ENCODE peak calls at places on chromosomes 11 and 22, in five cellular contexts. N is GM10248, Y is fibroblast of pulmonary artery, E is BJ, J is GM20000. I is an unnamed sample.

GRCh38 chr11:123060265-123061000 is 1.5 kb downstream of the HSPA8 start:
- DNase-seq in E (no peak), Y (no peak), J (no peak), N (no peak), I (no peak)

GRCh38 chr11:106086850-106087249 is 9.4 kb downstream of the AASDHPPT start:
- DNase-seq in N (no peak), Y (no peak), J (no peak), E (no peak), I (no peak)

GRCh38 chr11:122248939-122249338 is 132.9 kb upstream of the BLID start:
- DNase-seq in J (no peak), N (no peak), E (no peak), Y (peak), I (no peak)

GRCh38 chr11:64007160-64007628 is 21.0 kb downstream of the OTUB1 start:
- DNase-seq in E (no peak), J (no peak), Y (peak), N (no peak), I (no peak)

GRCh38 chr11:126791991-126792390 is 208.6 kb downstream of the KIRREL3 start:
- DNase-seq in Y (no peak), E (no peak), J (no peak), N (no peak), I (no peak)

GRCh38 chr11:2517016-2517385 is 72.2 kb downstream of the KCNQ1 start:
- DNase-seq in J (no peak), N (no peak), Y (no peak), E (no peak), I (peak)

GRCh38 chr11:21295508-21295907 is 626.1 kb downstream of the NELL1 start:
- DNase-seq in N (no peak), J (no peak), Y (peak), E (no peak), I (no peak)

GRCh38 chr11:76724162-76724768 is 53.7 kb upstream of the LRRC32 start:
- DNase-seq in Y (no peak), N (no peak), J (no peak), E (no peak), I (no peak)

GRCh38 chr22:39087881-39088687 is 9.0 kb upstream of the APOBEC3H start:
- DNase-seq in J (no peak), N (no peak), E (no peak), Y (no peak), I (no peak)

GRCh38 chr22:29369460-29369859 is 18.9 kb downstream of the AP1B1 start:
- DNase-seq in E (no peak), J (no peak), N (no peak), Y (peak), I (no peak)

GRCh38 chr22:29375436-29376076 is 12.8 kb downstream of the AP1B1 start:
- DNase-seq in N (no peak), E (no peak), J (no peak), Y (no peak), I (no peak)

DNA sequence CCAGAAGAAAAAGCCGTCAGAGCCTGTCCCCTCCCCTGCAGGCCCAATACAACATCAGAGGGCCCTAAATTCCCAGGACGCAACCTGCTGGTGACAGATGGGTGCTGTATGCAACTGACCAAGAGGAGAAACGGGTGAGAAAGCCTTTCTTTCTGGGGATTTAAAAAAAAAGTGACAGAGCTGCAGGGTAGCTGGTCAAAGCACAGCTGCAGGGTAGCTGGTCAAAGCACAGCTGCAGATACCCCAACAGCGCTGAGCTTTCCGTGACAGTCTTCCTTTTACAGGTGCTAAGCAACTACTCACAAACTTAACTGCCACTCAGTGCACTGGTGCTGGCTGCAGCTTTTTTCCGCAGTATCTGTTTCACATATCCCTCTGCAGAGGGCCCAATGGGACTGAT is 17.8 kb downstream of the AP1B1 start:
- DNase-seq in Y (no peak), E (no peak), N (no peak), J (no peak), I (no peak)
- TF ChIP-seq CTCF in Y (no peak), E (no peak), N (no peak), J (no peak), I (no peak)

DNA sequence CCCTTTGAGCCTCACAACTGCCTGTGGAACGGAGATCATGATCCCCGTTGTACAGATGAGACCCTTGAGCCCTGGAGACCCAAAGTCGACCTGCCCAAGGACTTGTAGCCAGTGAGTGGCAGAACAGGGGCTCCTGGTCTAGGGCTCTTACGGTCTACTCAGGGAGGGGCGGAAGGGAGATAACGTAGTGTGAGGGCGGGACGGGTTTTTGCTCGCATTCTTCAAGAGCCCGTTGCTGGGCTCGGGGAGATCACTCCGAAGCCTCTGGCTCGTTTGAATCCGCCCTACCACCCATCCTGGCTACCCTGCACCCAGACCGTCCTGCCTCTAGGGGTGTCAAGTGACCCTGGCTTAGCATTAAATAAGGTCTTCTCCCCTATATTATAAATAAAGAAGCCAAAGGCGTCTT is 637 bp downstream of the CRY2 start:
- DNase-seq in Y (peak), N (peak), J (peak), E (no peak), I (peak)
- TF ChIP-seq CTCF in Y (peak), N (no peak), J (no peak), E (peak), I (peak)

GRCh38 chr11:104163100-104164027 is 583 bp downstream of the PDGFD start:
- DNase-seq in N (peak), E (no peak), J (no peak), Y (peak), I (no peak)
- TF ChIP-seq CTCF in N (no peak), E (peak), J (no peak), Y (peak), I (no peak)

GRCh38 chr11:25734592-25735211 is 597.2 kb upstream of the ANO3 start:
- DNase-seq in Y (peak), E (no peak), J (no peak), N (no peak), I (no peak)
- TF ChIP-seq CTCF in Y (peak), E (no peak), J (peak), N (peak), I (no peak)

GRCh38 chr11:117426941-117427340 is 99.3 kb downstream of the CEP164 start:
- DNase-seq in J (no peak), Y (no peak), E (no peak), N (no peak), I (no peak)

GRCh38 chr11:117430293-117430955 is 102.8 kb downstream of the CEP164 start:
- DNase-seq in E (no peak), N (no peak), Y (no peak), J (no peak), I (no peak)

GRCh38 chr11:117428186-117428855 is 100.7 kb downstream of the CEP164 start:
- DNase-seq in E (no peak), N (no peak), J (no peak), Y (no peak), I (no peak)

GRCh38 chr11:117427356-117427874 is 99.8 kb downstream of the CEP164 start:
- DNase-seq in Y (no peak), E (no peak), J (no peak), N (no peak), I (no peak)

DNA sequence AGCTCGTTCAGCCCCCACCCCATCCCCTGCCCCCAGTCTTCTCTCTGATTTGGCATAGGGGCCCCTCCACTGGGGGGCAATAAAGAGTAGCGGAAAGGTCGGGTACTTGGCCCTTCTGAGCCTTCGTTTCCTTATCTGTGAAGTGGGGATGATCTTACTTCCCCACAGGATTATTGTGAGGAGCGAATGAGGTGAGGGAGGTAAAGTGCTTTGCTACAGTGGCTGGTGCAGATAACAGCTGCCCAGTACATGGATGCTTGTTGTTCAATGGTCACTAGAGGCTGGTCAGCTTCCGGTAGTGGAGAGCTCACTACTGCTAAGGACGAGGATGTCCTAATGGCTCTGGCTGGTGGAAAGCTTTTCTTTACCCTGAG is 101.2 kb downstream of the CEP164 start:
- DNase-seq in J (no peak), Y (no peak), E (no peak), N (no peak), I (no peak)
- TF ChIP-seq CTCF in J (no peak), Y (no peak), E (no peak), N (no peak), I (no peak)

DNA sequence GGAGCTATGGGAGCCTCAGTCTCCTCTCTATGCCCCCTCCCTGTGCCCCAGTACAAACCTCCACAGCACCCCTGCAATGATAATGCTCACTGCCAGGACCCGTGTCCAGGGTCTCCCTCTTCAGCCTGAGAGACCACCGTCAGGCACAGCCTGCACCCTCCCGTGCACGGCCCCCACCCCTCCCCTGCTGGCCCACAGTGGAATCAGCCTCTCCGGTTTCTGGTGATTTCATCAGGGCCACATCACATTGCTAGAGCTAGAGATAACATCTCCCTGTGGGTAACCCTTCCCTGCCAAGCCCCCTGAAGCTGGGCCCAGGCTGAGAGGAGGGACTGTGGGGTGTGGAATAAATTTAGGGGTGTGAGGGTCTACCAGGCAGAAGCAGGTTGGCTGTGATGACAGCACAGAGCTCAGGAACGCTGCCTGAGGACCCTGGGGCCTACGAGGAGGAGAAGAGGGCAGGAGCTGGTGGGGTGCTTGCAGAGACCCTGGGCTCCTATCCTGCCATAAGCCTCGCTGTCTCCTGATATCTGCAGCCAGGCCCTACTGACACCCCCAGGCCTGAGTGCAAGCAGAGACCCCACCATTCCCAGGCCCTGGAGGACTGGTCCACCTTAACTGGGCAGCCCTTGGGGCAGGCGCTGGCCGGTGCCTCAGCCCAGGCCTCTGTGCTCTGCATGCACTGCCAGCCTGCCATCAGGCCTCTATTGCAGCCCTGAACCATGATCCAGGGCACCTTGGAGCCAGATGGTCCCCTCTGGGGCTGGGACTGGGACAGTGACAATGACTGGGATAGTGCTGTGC is at the start of gene KLHDC7B:
- DNase-seq in E (no peak), J (peak), N (peak), Y (no peak), I (no peak)
- TF ChIP-seq CTCF in E (peak), J (no peak), N (no peak), Y (peak), I (no peak)

GRCh38 chr22:50470491-50470890 is 4.3 kb downstream of the SBF1 start:
- DNase-seq in N (no peak), Y (no peak), J (no peak), E (no peak), I (peak)
- TF ChIP-seq CTCF in N (no peak), Y (no peak), J (no peak), E (no peak), I (no peak)

GRCh38 chr22:29388759-29389090 is 355 bp upstream of the AP1B1 start:
- DNase-seq in N (no peak), Y (no peak), E (no peak), J (no peak), I (no peak)

GRCh38 chr22:29390270-29390669 is 1.9 kb upstream of the AP1B1 start:
- DNase-seq in N (no peak), Y (no peak), E (no peak), J (no peak), I (no peak)

GRCh38 chr22:29385305-29385704 is 3.1 kb downstream of the AP1B1 start:
- DNase-seq in Y (no peak), J (no peak), E (no peak), N (no peak), I (no peak)

GRCh38 chr22:29385748-29386147 is 2.6 kb downstream of the AP1B1 start:
- DNase-seq in J (peak), E (no peak), N (peak), Y (no peak), I (peak)

DNA sequence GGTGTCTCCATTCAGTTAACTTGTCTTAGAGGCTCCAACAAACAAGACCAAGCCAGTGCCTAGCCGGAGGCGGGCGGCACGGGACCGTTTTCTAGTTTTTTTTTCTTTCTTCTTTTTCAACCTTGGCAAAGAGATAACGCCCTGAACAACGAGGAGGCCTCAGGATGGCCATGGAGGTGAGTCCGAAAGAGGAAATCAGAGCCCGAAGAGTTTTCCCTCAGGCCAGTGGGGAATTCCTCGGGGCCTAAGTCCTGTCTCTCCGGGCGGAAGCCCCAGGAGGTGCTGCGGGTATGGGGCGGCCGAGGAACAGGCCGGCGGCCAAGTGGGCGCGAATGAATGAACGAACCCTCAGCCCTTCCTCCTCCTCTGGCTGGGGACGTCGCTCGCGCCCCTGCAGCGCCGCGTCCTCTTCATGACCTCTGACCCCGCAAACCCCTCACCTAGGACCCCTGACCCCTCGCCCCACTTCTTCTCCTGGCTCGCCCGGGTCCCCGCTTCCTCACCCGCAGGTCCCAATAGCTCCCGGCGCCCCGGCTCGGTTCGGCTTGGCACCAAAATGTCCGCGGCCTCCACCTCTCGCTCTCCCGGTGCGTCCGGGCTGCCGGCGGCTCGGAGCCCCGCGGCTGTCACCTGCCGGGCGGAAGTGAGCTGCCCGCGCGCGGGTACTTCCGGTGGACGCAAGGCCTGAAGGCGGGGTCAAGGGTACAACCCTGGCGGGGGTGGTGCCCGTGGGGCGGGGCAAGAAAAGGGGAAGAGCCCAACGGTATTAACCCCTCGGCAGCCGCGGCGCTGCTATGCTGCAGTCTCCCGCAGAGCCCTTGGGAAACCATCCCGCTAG is at the start of gene AP1B1:
- DNase-seq in Y (peak), E (peak), N (peak), J (peak), I (peak)
- TF ChIP-seq CTCF in Y (no peak), E (peak), N (no peak), J (no peak), I (no peak)

GRCh38 chr22:33659423-33659822 is 260.9 kb downstream of the LARGE1 start:
- DNase-seq in J (no peak), Y (peak), E (peak), N (no peak), I (no peak)
- TF ChIP-seq CTCF in J (no peak), Y (no peak), E (no peak), N (no peak), I (no peak)

DNA sequence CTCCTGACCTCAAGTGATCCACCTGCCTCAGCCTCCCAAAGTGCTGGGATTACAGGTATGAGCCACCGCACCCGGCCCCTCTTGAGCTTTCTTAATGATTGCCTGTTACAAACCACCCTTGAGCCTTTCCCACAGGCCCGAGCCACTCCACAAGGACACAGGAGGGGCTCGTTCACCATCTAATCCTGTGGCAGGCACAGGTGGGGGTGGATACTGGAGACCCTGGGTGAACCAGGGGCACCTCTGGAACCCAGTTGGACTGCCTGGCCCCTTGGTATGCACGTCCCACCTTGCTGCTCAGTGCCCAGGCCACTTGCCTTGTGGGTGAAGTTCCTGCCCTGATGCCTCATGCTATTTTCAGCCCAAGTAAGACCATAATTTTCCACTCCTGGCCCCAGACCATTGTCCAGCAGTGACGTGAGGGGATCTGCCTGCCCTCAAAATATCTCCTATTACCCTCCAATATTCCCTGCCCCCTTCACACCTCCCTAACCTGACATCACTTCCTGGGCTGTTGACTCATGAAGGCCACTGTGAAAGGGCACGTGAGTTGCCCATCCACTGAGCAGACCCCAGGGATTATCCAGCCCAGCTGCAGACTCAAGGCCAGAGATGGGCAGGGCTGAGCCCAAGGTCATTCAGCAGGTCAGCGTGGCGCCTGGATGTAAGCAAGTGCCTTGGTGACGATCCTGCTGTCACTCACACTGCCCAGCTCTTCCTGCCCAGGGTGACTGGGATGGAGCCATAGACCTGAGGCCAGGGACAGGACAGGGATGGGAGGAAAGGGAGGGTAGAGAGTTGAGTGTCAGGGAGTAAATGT is 19.6 kb downstream of the P2RY2 start:
- DNase-seq in J (no peak), N (no peak), E (no peak), Y (peak), I (no peak)
- TF ChIP-seq CTCF in J (no peak), N (no peak), E (no peak), Y (no peak), I (no peak)

I was measured in B cell.